ENCODE peak calls at places on chromosomes 11 and 22, in ten cellular contexts. O is stimulated activated naive CD8-positive, alpha-beta T cell treated with anti-CD3 and anti-CD28 coated beads, Interleukin-15, Interleukin-2, amounts not matched to agents 100 U/mL and 50 U/mL, for 24 hours; T is erythroblast; Y is fibroblast of mammary gland; B is astrocyte of the hippocampus; R is NCI-H774; V is spleen; S is HEK293T; U is endodermal cell; H is nephron progenitor cell. E is an unnamed sample.

GRCh38 chr22:49506010-49506400 is 321.7 kb downstream of the BRD1 start:
- DNase-seq in O (no peak), T (no peak), Y (no peak), B (no peak), R (no peak), V (no peak), S (no peak), U (peak; percentile 13), H (no peak), E (no peak)

GRCh38 chr11:110381214-110381613 is 48.5 kb upstream of the FDX1 start:
- DNase-seq in O (no peak), T (no peak), Y (no peak), B (no peak), R (no peak), V (no peak), S (no peak), U (no peak), H (no peak), E (no peak)

GRCh38 chr22:30432520-30432919 is 7.0 kb downstream of the MTFP1 start:
- DNase-seq in O (no peak), T (no peak), Y (no peak), B (no peak), R (no peak), V (no peak), S (no peak), U (no peak), H (no peak), E (no peak)

GRCh38 chr11:111992456-111992855 is 32.8 kb upstream of the DLAT start:
- DNase-seq in O (no peak), T (no peak), Y (no peak), B (no peak), R (no peak), V (no peak), S (no peak), U (no peak), H (no peak), E (no peak)

GRCh38 chr11:32231909-32232493 is 141.1 kb downstream of the RCN1 start:
- DNase-seq in O (peak; percentile 16), T (peak; percentile 31), Y (peak; percentile 37), B (peak; percentile 42), R (no peak), V (no peak), S (peak; percentile 66), U (peak; percentile 87), H (peak; percentile 29), E (peak; percentile 65)

GRCh38 chr11:65381721-65382035 is 768 bp downstream of the SLC25A45 start:
- DNase-seq in O (no peak), T (no peak), Y (peak; percentile 50), B (peak; percentile 85), R (no peak), V (no peak), S (peak; percentile 21), U (peak; percentile 91), H (no peak), E (peak; percentile 85)

GRCh38 chr22:20238567-20239062 is 29.5 kb downstream of the RTN4R start:
- DNase-seq in O (peak; percentile 74), T (peak; percentile 32), Y (peak; percentile 9), B (peak; percentile 44), R (peak; percentile 11), V (peak; percentile 89), S (peak; percentile 89), U (peak; percentile 95), H (peak; percentile 64), E (peak; percentile 87)

GRCh38 chr11:45237666-45238348 is 48.3 kb downstream of the SYT13 start:
- DNase-seq in O (no peak), T (no peak), Y (no peak), B (no peak), R (no peak), V (no peak), S (no peak), U (no peak), H (no peak), E (no peak)

GRCh38 chr11:86632499-86633269 is 39.7 kb downstream of the ME3 start:
- DNase-seq in O (peak; percentile 64), T (peak; percentile 30), Y (peak; percentile 98), B (peak; percentile 94), R (no peak), V (no peak), S (peak; percentile 50), U (peak; percentile 89), H (no peak), E (peak; percentile 76)

GRCh38 chr11:85705805-85706204 is 19.8 kb upstream of the CCDC89 start:
- DNase-seq in O (no peak), T (no peak), Y (peak; percentile 52), B (no peak), R (no peak), V (no peak), S (no peak), U (no peak), H (no peak), E (no peak)

GRCh38 chr11:17423533-17424310 is 35.3 kb upstream of the KCNJ11 start:
- DNase-seq in O (no peak), T (no peak), Y (no peak), B (no peak), R (no peak), V (peak; percentile 48), S (no peak), U (no peak), H (no peak), E (no peak)

GRCh38 chr11:13761712-13762111 is 93.2 kb downstream of the FAR1 start:
- DNase-seq in O (no peak), T (no peak), Y (no peak), B (peak; percentile 35), R (no peak), V (no peak), S (no peak), U (no peak), H (no peak), E (no peak)

GRCh38 chr22:45877651-45878050 is 99.3 kb downstream of the WNT7B start:
- DNase-seq in O (no peak), T (no peak), Y (no peak), B (no peak), R (no peak), V (peak; percentile 46), S (no peak), U (peak; percentile 41), H (no peak), E (no peak)

GRCh38 chr22:18032455-18033101 is 8.2 kb upstream of the MICAL3 start:
- DNase-seq in O (no peak), T (no peak), Y (peak; percentile 93), B (peak; percentile 70), R (no peak), V (no peak), S (no peak), U (no peak), H (no peak), E (no peak)

GRCh38 chr11:43573233-43573632 is 107.3 kb upstream of the HSD17B12 start:
- DNase-seq in O (no peak), T (peak; percentile 49), Y (peak; percentile 39), B (peak; percentile 14), R (no peak), V (no peak), S (peak; percentile 66), U (peak; percentile 84), H (peak; percentile 58), E (no peak)

GRCh38 chr11:47538741-47539575 is 14.0 kb downstream of the CELF1 start:
- DNase-seq in O (no peak), T (no peak), Y (no peak), B (peak; percentile 56), R (peak; percentile 38), V (no peak), S (no peak), U (no peak), H (no peak), E (no peak)

GRCh38 chr11:1557904-1558831 is 13.9 kb downstream of the DUSP8 start:
- DNase-seq in O (no peak), T (no peak), Y (peak; percentile 50), B (peak; percentile 93), R (no peak), V (peak; percentile 70), S (no peak), U (peak; percentile 53), H (no peak), E (no peak)

GRCh38 chr11:106076421-106076922 is 675 bp downstream of the KBTBD3 start:
- DNase-seq in O (peak; percentile 9), T (no peak), Y (no peak), B (no peak), R (peak; percentile 31), V (no peak), S (peak; percentile 7), U (no peak), H (peak; percentile 6), E (no peak)

GRCh38 chr11:14179126-14179820 is 179.7 kb downstream of the RRAS2 start:
- DNase-seq in O (no peak), T (no peak), Y (peak; percentile 87), B (peak; percentile 28), R (peak; percentile 4), V (no peak), S (no peak), U (no peak), H (no peak), E (no peak)